ENCODE peak calls at places on chromosomes 7 and 10, in six cellular contexts. One of them, this sample, is unnamed.

GRCh38 chr7:79281406-79281805 is 172.1 kb downstream of the MAGI2 start:
- DNase-seq in K562: no peak
- DNase-seq in GM12892: no peak
- DNase-seq in H1: no peak
- DNase-seq in GM12878: no peak
- DNase-seq in HepG2: no peak
- DNase-seq in this sample: no peak

GRCh38 chr10:103676851-103677417 is 178.4 kb downstream of the SH3PXD2A start:
- DNase-seq in K562: no peak
- DNase-seq in GM12892: no peak
- DNase-seq in H1: no peak
- DNase-seq in GM12878: no peak
- DNase-seq in HepG2: no peak
- DNase-seq in this sample: no peak

GRCh38 chr10:28678687-28679457 is 1.6 kb downstream of the BAMBI start:
- DNase-seq in K562: peak
- DNase-seq in GM12892: no peak
- DNase-seq in H1: no peak
- DNase-seq in GM12878: no peak
- DNase-seq in HepG2: peak
- DNase-seq in this sample: no peak

GRCh38 chr10:107733328-107733727 is 568.8 kb upstream of the SORCS1 start:
- DNase-seq in K562: no peak
- DNase-seq in GM12892: no peak
- DNase-seq in H1: no peak
- DNase-seq in GM12878: no peak
- DNase-seq in HepG2: no peak
- DNase-seq in this sample: no peak

GRCh38 chr10:71529203-71529537 is 132.4 kb downstream of the CDH23 start:
- DNase-seq in K562: no peak
- DNase-seq in GM12892: no peak
- DNase-seq in H1: no peak
- DNase-seq in GM12878: no peak
- DNase-seq in HepG2: no peak
- DNase-seq in this sample: no peak

GRCh38 chr7:73986158-73986631 is 41.8 kb upstream of the ELN start:
- DNase-seq in K562: no peak
- DNase-seq in GM12892: no peak
- DNase-seq in H1: no peak
- DNase-seq in GM12878: no peak
- DNase-seq in HepG2: no peak
- DNase-seq in this sample: no peak

GRCh38 chr7:105838273-105839141 is 37.9 kb downstream of the ATXN7L1 start:
- DNase-seq in K562: no peak
- DNase-seq in GM12892: no peak
- DNase-seq in H1: no peak
- DNase-seq in GM12878: no peak
- DNase-seq in HepG2: no peak
- DNase-seq in this sample: no peak

GRCh38 chr10:11035318-11035920 is 17.7 kb downstream of the CELF2 start:
- DNase-seq in K562: no peak
- DNase-seq in GM12892: no peak
- DNase-seq in H1: no peak
- DNase-seq in GM12878: no peak
- DNase-seq in HepG2: no peak
- DNase-seq in this sample: no peak

GRCh38 chr10:22611425-22612111 is 102.8 kb downstream of the PIP4K2A start:
- DNase-seq in K562: no peak
- DNase-seq in GM12892: no peak
- DNase-seq in H1: no peak
- DNase-seq in GM12878: peak
- DNase-seq in HepG2: no peak
- DNase-seq in this sample: no peak

GRCh38 chr7:2663121-2663886 is 24.7 kb upstream of the AMZ1 start:
- DNase-seq in K562: no peak
- DNase-seq in GM12892: no peak
- DNase-seq in H1: no peak
- DNase-seq in GM12878: no peak
- DNase-seq in HepG2: peak
- DNase-seq in this sample: no peak

GRCh38 chr10:77060913-77061312 is 576.7 kb downstream of the KCNMA1 start:
- DNase-seq in K562: no peak
- DNase-seq in GM12892: no peak
- DNase-seq in H1: no peak
- DNase-seq in GM12878: no peak
- DNase-seq in HepG2: no peak
- DNase-seq in this sample: no peak

GRCh38 chr10:46328853-46329689 is 42.3 kb downstream of the ANTXRL start:
- DNase-seq in K562: no peak
- DNase-seq in GM12892: no peak
- DNase-seq in H1: no peak
- DNase-seq in GM12878: no peak
- DNase-seq in HepG2: no peak
- DNase-seq in this sample: no peak

GRCh38 chr7:38929460-38930171 is 20.6 kb upstream of the VPS41 start:
- DNase-seq in K562: peak
- DNase-seq in GM12892: no peak
- DNase-seq in H1: no peak
- DNase-seq in GM12878: no peak
- DNase-seq in HepG2: no peak
- DNase-seq in this sample: no peak

GRCh38 chr7:15007507-15007906 is 105.0 kb upstream of the DGKB start:
- DNase-seq in K562: no peak
- DNase-seq in GM12892: no peak
- DNase-seq in H1: peak
- DNase-seq in GM12878: no peak
- DNase-seq in HepG2: peak
- DNase-seq in this sample: no peak

GRCh38 chr7:42074079-42074478 is 162.9 kb downstream of the GLI3 start:
- DNase-seq in K562: no peak
- DNase-seq in GM12892: no peak
- DNase-seq in H1: no peak
- DNase-seq in GM12878: no peak
- DNase-seq in HepG2: no peak
- DNase-seq in this sample: no peak

GRCh38 chr10:74576586-74576985 is 249.8 kb upstream of the KAT6B start:
- DNase-seq in K562: no peak
- DNase-seq in GM12892: no peak
- DNase-seq in H1: no peak
- DNase-seq in GM12878: no peak
- DNase-seq in HepG2: no peak
- DNase-seq in this sample: no peak

GRCh38 chr10:110779489-110779888 is 92.2 kb upstream of the PDCD4 start:
- DNase-seq in K562: no peak
- DNase-seq in GM12892: no peak
- DNase-seq in H1: no peak
- DNase-seq in GM12878: no peak
- DNase-seq in HepG2: no peak
- DNase-seq in this sample: no peak

GRCh38 chr7:45712057-45712689 is 138.0 kb downstream of the ADCY1 start:
- DNase-seq in K562: no peak
- DNase-seq in GM12892: no peak
- DNase-seq in H1: peak
- DNase-seq in GM12878: no peak
- DNase-seq in HepG2: no peak
- DNase-seq in this sample: no peak

GRCh38 chr7:34991938-34992840 is 45.1 kb downstream of the DPY19L1 start:
- DNase-seq in K562: no peak
- DNase-seq in GM12892: no peak
- DNase-seq in H1: no peak
- DNase-seq in GM12878: peak
- DNase-seq in HepG2: no peak
- DNase-seq in this sample: no peak

GRCh38 chr7:105829681-105830322 is 46.6 kb downstream of the ATXN7L1 start:
- DNase-seq in K562: no peak
- DNase-seq in GM12892: no peak
- DNase-seq in H1: no peak
- DNase-seq in GM12878: no peak
- DNase-seq in HepG2: no peak
- DNase-seq in this sample: no peak

GRCh38 chr7:1193593-1194424 is 33.8 kb upstream of the ZFAND2A start:
- DNase-seq in K562: no peak
- DNase-seq in GM12892: no peak
- DNase-seq in H1: peak
- DNase-seq in GM12878: no peak
- DNase-seq in HepG2: no peak
- DNase-seq in this sample: no peak

GRCh38 chr7:36021917-36022550 is 131.0 kb upstream of the EEPD1 start:
- DNase-seq in K562: no peak
- DNase-seq in GM12892: no peak
- DNase-seq in H1: no peak
- DNase-seq in GM12878: no peak
- DNase-seq in HepG2: no peak
- DNase-seq in this sample: no peak

GRCh38 chr10:57535306-57535705 is 732.4 kb downstream of the IPMK start:
- DNase-seq in K562: no peak
- DNase-seq in GM12892: no peak
- DNase-seq in H1: no peak
- DNase-seq in GM12878: no peak
- DNase-seq in HepG2: no peak
- DNase-seq in this sample: no peak

GRCh38 chr10:110865184-110865803 is 6.4 kb upstream of the PDCD4 start:
- DNase-seq in K562: no peak
- DNase-seq in GM12892: no peak
- DNase-seq in H1: no peak
- DNase-seq in GM12878: no peak
- DNase-seq in HepG2: no peak
- DNase-seq in this sample: no peak

GRCh38 chr7:111784971-111785575 is 222.8 kb upstream of the IMMP2L start:
- DNase-seq in K562: no peak
- DNase-seq in GM12892: no peak
- DNase-seq in H1: no peak
- DNase-seq in GM12878: no peak
- DNase-seq in HepG2: no peak
- DNase-seq in this sample: no peak

GRCh38 chr10:79905322-79906314 is 43.3 kb downstream of the SFTPD start:
- DNase-seq in K562: no peak
- DNase-seq in GM12892: no peak
- DNase-seq in H1: no peak
- DNase-seq in GM12878: no peak
- DNase-seq in HepG2: no peak
- DNase-seq in this sample: no peak

GRCh38 chr7:129615018-129615417 is 3.5 kb downstream of the NRF1 start:
- DNase-seq in K562: no peak
- DNase-seq in GM12892: no peak
- DNase-seq in H1: no peak
- DNase-seq in GM12878: peak
- DNase-seq in HepG2: peak
- DNase-seq in this sample: peak

GRCh38 chr7:93720106-93720505 is 145.6 kb upstream of the CALCR start:
- DNase-seq in K562: no peak
- DNase-seq in GM12892: no peak
- DNase-seq in H1: no peak
- DNase-seq in GM12878: no peak
- DNase-seq in HepG2: no peak
- DNase-seq in this sample: no peak

DNA sequence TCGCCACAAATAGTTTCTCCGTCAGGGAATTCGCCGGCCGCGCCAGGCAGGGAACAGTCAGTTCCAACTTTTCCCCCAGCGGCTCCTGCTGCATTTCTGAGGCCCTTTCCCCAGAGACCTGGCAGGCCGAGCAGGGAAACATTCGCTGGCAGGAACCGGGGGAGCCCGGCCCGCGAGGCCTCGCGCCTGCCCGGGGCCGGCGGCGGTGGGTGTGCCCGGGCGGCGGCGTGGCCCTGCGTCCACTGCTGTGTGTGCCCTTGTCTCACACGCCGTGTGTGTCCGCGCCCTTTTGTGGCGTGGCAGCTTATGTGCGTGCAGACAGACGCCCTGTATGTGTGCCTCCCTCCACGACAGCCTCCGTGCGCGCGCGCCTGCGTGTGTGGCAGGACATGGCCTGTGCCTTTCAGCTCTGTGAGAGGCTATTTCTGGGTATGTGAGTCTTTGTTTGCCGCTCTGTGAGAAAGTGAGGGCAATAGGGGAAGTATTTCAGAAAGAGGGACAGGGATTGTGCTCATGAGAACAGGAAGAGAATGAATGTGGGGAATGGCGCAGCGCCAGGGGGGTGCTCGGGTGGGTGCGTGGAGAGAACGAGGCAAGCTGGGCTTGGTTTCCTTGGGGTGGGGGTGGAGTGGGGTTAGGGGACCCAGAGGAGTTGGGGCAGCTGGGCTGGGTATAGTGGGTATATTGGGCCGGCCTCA is 689 bp upstream of the SMARCD3 start:
- DNase-seq in K562: peak
- DNase-seq in GM12892: no peak
- DNase-seq in H1: peak
- DNase-seq in GM12878: no peak
- DNase-seq in HepG2: no peak
- DNase-seq in this sample: no peak
- TF ChIP-seq POLR2A in K562: no peak
- TF ChIP-seq POLR2A in GM12892: no peak
- TF ChIP-seq POLR2A in H1: no peak
- TF ChIP-seq POLR2A in GM12878: no peak
- TF ChIP-seq POLR2A in HepG2: no peak
- TF ChIP-seq POLR2A in this sample: no peak

GRCh38 chr7:27427416-27427815 is 184.8 kb downstream of the EVX1 start:
- DNase-seq in K562: no peak
- DNase-seq in GM12892: no peak
- DNase-seq in H1: no peak
- DNase-seq in GM12878: no peak
- DNase-seq in HepG2: no peak
- DNase-seq in this sample: no peak
- TF ChIP-seq TAF1 in K562: no peak
- TF ChIP-seq TAF1 in GM12892: no peak
- TF ChIP-seq TAF1 in H1: no peak
- TF ChIP-seq TAF1 in GM12878: no peak
- TF ChIP-seq TAF1 in HepG2: no peak
- TF ChIP-seq TAF1 in this sample: no peak

GRCh38 chr7:30327813-30328212 is 43.4 kb downstream of the ZNRF2 start:
- DNase-seq in K562: no peak
- DNase-seq in GM12892: no peak
- DNase-seq in H1: no peak
- DNase-seq in GM12878: no peak
- DNase-seq in HepG2: no peak
- DNase-seq in this sample: no peak

GRCh38 chr7:30331338-30331737 is 46.9 kb downstream of the ZNRF2 start:
- DNase-seq in K562: no peak
- DNase-seq in GM12892: no peak
- DNase-seq in H1: no peak
- DNase-seq in GM12878: no peak
- DNase-seq in HepG2: no peak
- DNase-seq in this sample: no peak

GRCh38 chr7:30330134-30331111 is 46.0 kb downstream of the ZNRF2 start:
- DNase-seq in K562: no peak
- DNase-seq in GM12892: no peak
- DNase-seq in H1: no peak
- DNase-seq in GM12878: peak
- DNase-seq in HepG2: no peak
- DNase-seq in this sample: no peak

GRCh38 chr7:30332549-30332948 is 48.2 kb downstream of the ZNRF2 start:
- DNase-seq in K562: no peak
- DNase-seq in GM12892: no peak
- DNase-seq in H1: no peak
- DNase-seq in GM12878: no peak
- DNase-seq in HepG2: no peak
- DNase-seq in this sample: no peak

GRCh38 chr7:30329706-30330105 is 45.3 kb downstream of the ZNRF2 start:
- DNase-seq in K562: no peak
- DNase-seq in GM12892: no peak
- DNase-seq in H1: no peak
- DNase-seq in GM12878: no peak
- DNase-seq in HepG2: no peak
- DNase-seq in this sample: no peak
- TF ChIP-seq POLR2AphosphoS5 in K562: no peak
- TF ChIP-seq POLR2AphosphoS5 in GM12892: no peak
- TF ChIP-seq POLR2AphosphoS5 in H1: no peak
- TF ChIP-seq POLR2AphosphoS5 in GM12878: no peak
- TF ChIP-seq POLR2AphosphoS5 in HepG2: no peak
- TF ChIP-seq POLR2AphosphoS5 in this sample: no peak

GRCh38 chr10:97318772-97319651 is at the start of gene FRAT1:
- DNase-seq in K562: peak
- DNase-seq in GM12892: peak
- DNase-seq in H1: peak
- DNase-seq in GM12878: peak
- DNase-seq in HepG2: peak
- DNase-seq in this sample: peak
- TF ChIP-seq POLR2A in K562: peak
- TF ChIP-seq POLR2A in GM12892: no peak
- TF ChIP-seq POLR2A in H1: no peak
- TF ChIP-seq POLR2A in GM12878: peak
- TF ChIP-seq POLR2A in HepG2: peak
- TF ChIP-seq POLR2A in this sample: no peak